ENCODE peak calls at places on chromosomes 12 and 14, in ten cellular contexts. One of them, this sample, is unnamed.

GRCh38 chr12:132411457-132411856 is 78.5 kb upstream of the FBRSL1 start:
- DNase-seq in fibroblast of pulmonary artery: no peak
- DNase-seq in left colon: no peak
- DNase-seq in stimulated activated CD4-positive, alpha-beta T cell treated with anti-CD3 and anti-CD28 coated beads, Interleukin-1b, Interleukin-23, amount 100 ng/mL, for 1 hour: no peak
- DNase-seq in NCI-H1105 treated with DMSO at 0.1 percent for 48 hours: no peak
- DNase-seq in CD4-positive, alpha-beta T cell: no peak
- DNase-seq in A549: no peak
- DNase-seq in kidney tubule cell: no peak
- DNase-seq in lung microvascular endothelial cell: no peak
- DNase-seq in H7: no peak
- DNase-seq in this sample: no peak

GRCh38 chr12:93634416-93634815 is 42.8 kb upstream of the CRADD start:
- DNase-seq in left colon: no peak
- DNase-seq in CD4-positive, alpha-beta T cell: no peak
- DNase-seq in NCI-H1105 treated with DMSO at 0.1 percent for 48 hours: no peak
- DNase-seq in H7: no peak
- DNase-seq in lung microvascular endothelial cell: no peak
- DNase-seq in stimulated activated CD4-positive, alpha-beta T cell treated with anti-CD3 and anti-CD28 coated beads, Interleukin-1b, Interleukin-23, amount 100 ng/mL, for 1 hour: no peak
- DNase-seq in fibroblast of pulmonary artery: peak
- DNase-seq in A549: no peak
- DNase-seq in kidney tubule cell: no peak
- DNase-seq in this sample: peak

GRCh38 chr14:65637780-65638179 is 225.2 kb downstream of the FUT8 start:
- DNase-seq in left colon: no peak
- DNase-seq in kidney tubule cell: peak
- DNase-seq in NCI-H1105 treated with DMSO at 0.1 percent for 48 hours: no peak
- DNase-seq in CD4-positive, alpha-beta T cell: no peak
- DNase-seq in stimulated activated CD4-positive, alpha-beta T cell treated with anti-CD3 and anti-CD28 coated beads, Interleukin-1b, Interleukin-23, amount 100 ng/mL, for 1 hour: no peak
- DNase-seq in fibroblast of pulmonary artery: no peak
- DNase-seq in H7: no peak
- DNase-seq in lung microvascular endothelial cell: peak
- DNase-seq in A549: no peak
- DNase-seq in this sample: peak

GRCh38 chr14:94295360-94296180 is 2.5 kb upstream of the SERPINA10 start:
- DNase-seq in fibroblast of pulmonary artery: no peak
- DNase-seq in CD4-positive, alpha-beta T cell: no peak
- DNase-seq in kidney tubule cell: no peak
- DNase-seq in left colon: no peak
- DNase-seq in A549: no peak
- DNase-seq in NCI-H1105 treated with DMSO at 0.1 percent for 48 hours: no peak
- DNase-seq in stimulated activated CD4-positive, alpha-beta T cell treated with anti-CD3 and anti-CD28 coated beads, Interleukin-1b, Interleukin-23, amount 100 ng/mL, for 1 hour: no peak
- DNase-seq in H7: no peak
- DNase-seq in lung microvascular endothelial cell: no peak
- DNase-seq in this sample: no peak

GRCh38 chr12:50041962-50042361 is 15.4 kb upstream of the ASIC1 start:
- DNase-seq in NCI-H1105 treated with DMSO at 0.1 percent for 48 hours: no peak
- DNase-seq in lung microvascular endothelial cell: no peak
- DNase-seq in H7: no peak
- DNase-seq in A549: no peak
- DNase-seq in kidney tubule cell: no peak
- DNase-seq in stimulated activated CD4-positive, alpha-beta T cell treated with anti-CD3 and anti-CD28 coated beads, Interleukin-1b, Interleukin-23, amount 100 ng/mL, for 1 hour: no peak
- DNase-seq in fibroblast of pulmonary artery: no peak
- DNase-seq in left colon: no peak
- DNase-seq in CD4-positive, alpha-beta T cell: no peak
- DNase-seq in this sample: no peak

GRCh38 chr14:55470025-55470424 is 29.6 kb upstream of the TBPL2 start:
- DNase-seq in CD4-positive, alpha-beta T cell: no peak
- DNase-seq in lung microvascular endothelial cell: no peak
- DNase-seq in kidney tubule cell: no peak
- DNase-seq in A549: no peak
- DNase-seq in NCI-H1105 treated with DMSO at 0.1 percent for 48 hours: no peak
- DNase-seq in H7: no peak
- DNase-seq in fibroblast of pulmonary artery: peak
- DNase-seq in left colon: no peak
- DNase-seq in stimulated activated CD4-positive, alpha-beta T cell treated with anti-CD3 and anti-CD28 coated beads, Interleukin-1b, Interleukin-23, amount 100 ng/mL, for 1 hour: no peak
- DNase-seq in this sample: no peak

GRCh38 chr14:41606249-41607118 is at the start of gene LRFN5:
- DNase-seq in kidney tubule cell: peak
- DNase-seq in CD4-positive, alpha-beta T cell: no peak
- DNase-seq in NCI-H1105 treated with DMSO at 0.1 percent for 48 hours: peak
- DNase-seq in lung microvascular endothelial cell: peak
- DNase-seq in stimulated activated CD4-positive, alpha-beta T cell treated with anti-CD3 and anti-CD28 coated beads, Interleukin-1b, Interleukin-23, amount 100 ng/mL, for 1 hour: no peak
- DNase-seq in H7: peak
- DNase-seq in A549: no peak
- DNase-seq in fibroblast of pulmonary artery: peak
- DNase-seq in left colon: peak
- DNase-seq in this sample: peak

GRCh38 chr12:113392988-113393579 is 10.6 kb downstream of the SDS start:
- DNase-seq in left colon: no peak
- DNase-seq in H7: peak
- DNase-seq in stimulated activated CD4-positive, alpha-beta T cell treated with anti-CD3 and anti-CD28 coated beads, Interleukin-1b, Interleukin-23, amount 100 ng/mL, for 1 hour: no peak
- DNase-seq in NCI-H1105 treated with DMSO at 0.1 percent for 48 hours: no peak
- DNase-seq in fibroblast of pulmonary artery: peak
- DNase-seq in kidney tubule cell: peak
- DNase-seq in A549: no peak
- DNase-seq in lung microvascular endothelial cell: no peak
- DNase-seq in CD4-positive, alpha-beta T cell: no peak
- DNase-seq in this sample: peak

GRCh38 chr12:713281-713875 is 39.0 kb upstream of the WNK1 start:
- DNase-seq in A549: no peak
- DNase-seq in kidney tubule cell: no peak
- DNase-seq in lung microvascular endothelial cell: no peak
- DNase-seq in left colon: no peak
- DNase-seq in CD4-positive, alpha-beta T cell: no peak
- DNase-seq in NCI-H1105 treated with DMSO at 0.1 percent for 48 hours: no peak
- DNase-seq in H7: no peak
- DNase-seq in stimulated activated CD4-positive, alpha-beta T cell treated with anti-CD3 and anti-CD28 coated beads, Interleukin-1b, Interleukin-23, amount 100 ng/mL, for 1 hour: no peak
- DNase-seq in fibroblast of pulmonary artery: no peak
- DNase-seq in this sample: no peak

This sample was measured in epithelial cell of esophagus.